ENCODE peak calls at places on chromosomes 4 and X, in ten cellular contexts. R, K, M, O, Y, N, C, V, Z and T are unnamed samples.

GRCh38 chr4:1476140-1476513 is 69.9 kb upstream of the NKX1-1 start:
- DNase-seq in Z (peak), R (no peak), V (no peak), C (no peak), O (no peak), N (no peak), K (no peak), M (no peak), Y (no peak), T (no peak)

GRCh38 chr4:140126261-140126660 is 27.7 kb downstream of the MAML3 start:
- DNase-seq in Y (no peak), V (no peak), Z (no peak), R (no peak), N (no peak), M (no peak), O (no peak), K (no peak), C (no peak), T (no peak)

GRCh38 chr4:133565379-133565778 is 416.3 kb downstream of the PCDH10 start:
- DNase-seq in N (no peak), Z (no peak), R (no peak), O (no peak), M (no peak), V (no peak), Y (no peak), K (peak), C (no peak), T (no peak)

GRCh38 chr4:84529169-84529751 is 30.2 kb upstream of the NKX6-1 start:
- DNase-seq in R (peak), M (no peak), O (peak), K (peak), C (peak), N (no peak), V (no peak), Z (no peak), Y (no peak), T (no peak)

GRCh38 chr4:186537843-186538521 is 17.4 kb downstream of the MTNR1A start:
- DNase-seq in Y (no peak), K (no peak), C (no peak), N (no peak), V (no peak), O (no peak), M (no peak), Z (no peak), R (no peak), T (no peak)

GRCh38 chrX:2484721-2485459 is 15.9 kb downstream of the DHRSX start:
- DNase-seq in Z (no peak), Y (no peak), R (no peak), O (peak), M (peak), K (no peak), N (no peak), V (no peak), C (peak), T (no peak)

GRCh38 chrX:140548985-140549384 is 44.1 kb upstream of the SOX3 start:
- DNase-seq in K (no peak), O (no peak), Z (no peak), N (no peak), C (no peak), R (no peak), Y (no peak), V (no peak), M (no peak), T (no peak)

GRCh38 chrX:16882188-16882587 is 12.0 kb upstream of the RBBP7 start:
- DNase-seq in C (peak), V (no peak), Y (no peak), R (peak), O (no peak), K (no peak), M (peak), N (no peak), Z (peak), T (no peak)

GRCh38 chr4:95524184-95524583 is 24.6 kb downstream of the UNC5C start:
- DNase-seq in K (no peak), M (no peak), V (no peak), R (peak), C (no peak), O (no peak), Z (no peak), N (no peak), Y (no peak), T (no peak)

GRCh38 chrX:154593201-154593600 is 8.3 kb downstream of the CTAG1A start:
- DNase-seq in K (no peak), C (no peak), N (no peak), R (no peak), V (no peak), O (no peak), M (no peak), Z (no peak), Y (no peak), T (no peak)

GRCh38 chr4:184123009-184123408 is 94.7 kb downstream of the ENPP6 start:
- DNase-seq in Y (no peak), M (no peak), R (no peak), O (no peak), K (no peak), N (no peak), V (no peak), Z (no peak), C (no peak), T (no peak)

GRCh38 chr4:35556387-35556786 is 687.9 kb downstream of the ARAP2 start:
- DNase-seq in C (no peak), V (no peak), R (no peak), Z (no peak), N (no peak), M (no peak), K (peak), Y (no peak), O (no peak), T (no peak)

GRCh38 chrX:149506349-149506748 is 1.2 kb upstream of the IDS start:
- DNase-seq in V (no peak), Z (no peak), N (no peak), M (no peak), K (no peak), O (no peak), C (no peak), Y (no peak), R (no peak), T (no peak)

GRCh38 chr4:133150643-133151300 is 1.7 kb downstream of the PCDH10 start:
- DNase-seq in K (no peak), V (peak), C (peak), N (no peak), Z (no peak), R (peak), Y (no peak), O (no peak), M (peak), T (peak)

GRCh38 chr4:98653890-98654867 is 4.2 kb downstream of the TSPAN5 start:
- DNase-seq in R (no peak), Z (no peak), V (no peak), K (peak), M (no peak), C (no peak), N (no peak), O (peak), Y (no peak), T (no peak)

GRCh38 chrX:103356023-103356798 is at the start of gene TCEAL9:
- DNase-seq in N (no peak), K (peak), Z (peak), R (peak), M (peak), V (peak), C (peak), Y (no peak), O (peak), T (peak)

GRCh38 chr4:151603377-151603776 is 157.4 kb downstream of the GATB start:
- DNase-seq in K (no peak), V (no peak), O (no peak), Z (no peak), N (no peak), Y (no peak), R (peak), C (no peak), M (no peak), T (no peak)

GRCh38 chr4:18847276-18847890 is 825.8 kb upstream of the LCORL start:
- DNase-seq in C (no peak), N (no peak), R (no peak), V (no peak), Y (no peak), Z (no peak), O (no peak), M (no peak), K (peak), T (no peak)

GRCh38 chr4:176896211-176896610 is 103.5 kb upstream of the VEGFC start:
- DNase-seq in O (no peak), R (no peak), Y (no peak), C (no peak), M (no peak), Z (no peak), V (no peak), K (no peak), N (no peak), T (no peak)

GRCh38 chrX:49995021-49995731 is 72.8 kb downstream of the CLCN5 start:
- DNase-seq in K (peak), N (no peak), C (no peak), Y (no peak), V (no peak), O (peak), M (no peak), Z (no peak), R (no peak), T (no peak)

GRCh38 chr4:40333921-40334352 is 1.2 kb upstream of the CHRNA9 start:
- DNase-seq in Z (no peak), C (no peak), K (peak), R (peak), V (no peak), Y (no peak), O (peak), M (no peak), N (no peak), T (no peak)

GRCh38 chrX:22063284-22063683 is 31.2 kb downstream of the PHEX start:
- DNase-seq in V (peak), Y (no peak), R (no peak), N (no peak), M (no peak), C (peak), O (no peak), K (no peak), Z (no peak), T (no peak)

GRCh38 chr4:8907596-8908205 is 36.1 kb upstream of the HMX1 start:
- DNase-seq in O (no peak), Z (peak), K (no peak), C (no peak), Y (no peak), V (no peak), R (peak), N (no peak), M (peak), T (no peak)

GRCh38 chr4:104345598-104346242 is 149.0 kb downstream of the CXXC4 start:
- DNase-seq in C (no peak), O (no peak), V (no peak), M (no peak), Z (no peak), R (no peak), K (no peak), N (no peak), Y (no peak), T (no peak)

GRCh38 chr4:188113156-188113555 is 3.8 kb upstream of the TRIML2 start:
- DNase-seq in V (no peak), O (no peak), K (peak), M (no peak), R (no peak), C (no peak), N (no peak), Y (no peak), Z (no peak), T (no peak)

GRCh38 chr4:39729557-39729956 is 31.6 kb downstream of the UBE2K start:
- DNase-seq in K (peak), V (no peak), N (no peak), Y (no peak), O (peak), M (no peak), Z (no peak), R (no peak), C (no peak), T (no peak)

GRCh38 chr4:112923514-112923913 is 125.9 kb upstream of the ANK2 start:
- DNase-seq in M (no peak), Y (no peak), C (no peak), O (peak), R (no peak), N (no peak), Z (no peak), K (no peak), V (no peak), T (no peak)

GRCh38 chr4:3341760-3342159 is 48.9 kb downstream of the RGS12 start:
- DNase-seq in K (no peak), C (no peak), N (no peak), Z (no peak), O (no peak), R (no peak), Y (no peak), V (no peak), M (no peak), T (no peak)

GRCh38 chrX:39443240-39443639 is 642.0 kb downstream of the MID1IP1 start:
- DNase-seq in V (no peak), Z (no peak), O (no peak), Y (no peak), K (no peak), M (no peak), N (peak), R (no peak), C (no peak), T (no peak)

GRCh38 chrX:76477352-76477751 is 49.8 kb downstream of the MAGEE1 start:
- DNase-seq in Z (no peak), M (no peak), V (no peak), K (no peak), O (no peak), Y (no peak), C (no peak), R (no peak), N (no peak), T (no peak)

GRCh38 chrX:50905334-50905733 is 5.2 kb upstream of the BMP15 start:
- DNase-seq in M (no peak), K (peak), V (no peak), O (no peak), C (peak), R (no peak), N (no peak), Z (no peak), Y (no peak), T (no peak)

GRCh38 chr4:38364383-38364963 is 299.5 kb upstream of the KLF3 start:
- DNase-seq in C (no peak), N (no peak), R (peak), V (no peak), M (no peak), Z (no peak), O (no peak), Y (no peak), K (no peak), T (no peak)

GRCh38 chrX:75151828-75152592 is 4.1 kb downstream of the ABCB7 start:
- DNase-seq in M (no peak), N (no peak), K (peak), Y (no peak), V (no peak), O (peak), R (no peak), Z (no peak), C (no peak), T (no peak)

GRCh38 chrX:9312922-9313867 is 151.7 kb upstream of the TBL1X start:
- DNase-seq in M (peak), V (peak), Z (peak), N (no peak), O (no peak), C (no peak), Y (peak), R (peak), K (peak), T (peak)
- TF ChIP-seq CTCF in M (no peak), V (peak), Z (peak), N (peak), O (peak), C (peak), Y (peak), R (peak), K (peak), T (peak)

GRCh38 chr4:168321006-168321405 is 2.5 kb upstream of the DDX60 start:
- DNase-seq in C (no peak), V (no peak), Y (no peak), O (no peak), K (no peak), M (no peak), Z (no peak), R (no peak), N (no peak), T (no peak)

GRCh38 chr4:168319486-168320019 is 1.0 kb upstream of the DDX60 start:
- DNase-seq in Z (no peak), O (no peak), N (no peak), Y (no peak), R (no peak), V (no peak), C (no peak), M (no peak), K (no peak), T (no peak)

DNA sequence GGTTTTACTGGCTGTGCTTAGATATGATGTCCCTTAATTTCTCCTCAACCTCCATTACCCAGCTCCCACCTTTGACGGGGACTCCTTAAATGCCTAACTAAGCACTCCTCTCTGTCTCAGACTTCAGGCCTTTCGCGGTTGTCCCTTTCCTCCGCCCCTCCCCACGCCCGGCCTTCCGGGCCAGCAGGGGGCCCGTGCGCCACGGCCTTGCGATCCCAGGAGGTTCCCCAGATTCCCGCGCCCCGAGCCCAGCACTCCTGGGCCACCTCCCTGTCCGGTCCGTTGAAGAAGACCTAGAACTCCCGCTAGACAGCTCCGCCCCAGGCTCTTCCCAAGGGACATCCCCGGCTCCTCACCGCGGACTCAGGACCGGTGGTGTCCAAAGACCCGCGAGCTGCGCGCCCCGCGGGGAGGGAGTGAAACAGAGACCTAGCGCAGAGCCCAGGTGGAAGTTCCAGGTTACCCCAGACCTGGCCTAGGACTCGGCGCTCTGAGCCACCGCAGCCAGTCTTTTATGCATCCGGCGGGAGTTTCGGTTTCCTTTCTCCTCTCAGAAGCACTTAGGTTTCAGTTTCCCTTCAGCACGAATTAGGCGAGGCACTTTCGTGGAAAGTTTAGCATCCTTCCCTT is at the start of gene DDX60:
- DNase-seq in N (peak), K (peak), O (peak), Y (peak), R (peak), C (peak), V (peak), M (peak), Z (peak), T (peak)
- TF ChIP-seq CTCF in N (peak), K (peak), O (peak), Y (no peak), R (peak), C (peak), V (peak), M (peak), Z (peak), T (no peak)

GRCh38 chr4:20318011-20318898 is 66.5 kb downstream of the SLIT2 start:
- DNase-seq in O (peak), R (no peak), K (no peak), V (no peak), C (peak), Z (no peak), N (no peak), Y (no peak), M (no peak), T (no peak)

GRCh38 chr4:20317424-20317985 is 65.8 kb downstream of the SLIT2 start:
- DNase-seq in N (no peak), M (no peak), K (no peak), O (no peak), Z (no peak), Y (no peak), C (no peak), V (no peak), R (no peak), T (no peak)

GRCh38 chr4:20311863-20312262 is 60.2 kb downstream of the SLIT2 start:
- DNase-seq in M (no peak), Y (no peak), V (no peak), R (no peak), O (peak), Z (no peak), K (no peak), C (no peak), N (no peak), T (no peak)

GRCh38 chr4:20318899-20319291 is 67.2 kb downstream of the SLIT2 start:
- DNase-seq in O (no peak), K (peak), N (no peak), R (no peak), Z (no peak), C (no peak), V (no peak), Y (no peak), M (no peak), T (no peak)

DNA sequence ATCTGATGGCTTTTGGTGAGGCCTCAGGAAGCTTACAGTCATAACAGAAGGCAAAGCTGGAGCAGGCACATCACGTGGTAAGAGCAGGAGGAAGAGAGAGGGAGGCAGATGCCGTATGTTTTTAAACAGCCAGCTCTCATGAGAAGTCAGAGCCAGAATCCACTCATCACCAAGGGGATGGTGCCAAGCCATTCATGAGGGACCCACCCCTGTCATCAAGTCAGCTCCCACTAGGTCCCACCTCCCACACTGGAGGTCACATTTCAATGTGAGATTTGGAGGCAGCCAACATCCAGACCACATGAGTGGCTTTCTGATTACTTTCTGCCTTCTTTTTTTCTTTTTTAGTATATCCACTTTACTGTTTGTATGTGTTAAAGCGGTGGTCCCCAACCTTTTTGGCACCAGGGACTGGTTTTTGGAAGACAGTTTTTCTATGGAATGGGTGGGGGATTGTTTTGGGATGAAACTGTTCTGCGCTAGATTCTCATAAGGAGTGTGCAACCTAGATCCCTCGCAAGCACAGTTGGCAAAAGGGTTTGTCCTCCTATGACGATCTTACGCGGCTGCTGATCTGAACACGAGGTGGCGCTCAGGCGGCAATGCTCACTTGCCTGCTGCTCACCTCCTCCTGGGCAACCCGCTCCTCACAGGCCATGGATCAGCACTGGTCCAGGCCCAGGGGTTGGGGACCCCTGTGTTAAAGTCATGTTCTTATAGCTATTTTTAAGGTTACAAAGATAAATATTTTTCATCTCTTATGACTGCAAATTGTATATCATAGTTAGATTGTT is 61.7 kb downstream of the SLIT2 start:
- DNase-seq in M (no peak), K (no peak), C (peak), V (peak), O (no peak), N (no peak), Y (no peak), Z (no peak), R (no peak), T (peak)
- TF ChIP-seq CTCF in M (no peak), K (no peak), C (peak), V (peak), O (no peak), N (no peak), Y (no peak), Z (no peak), R (no peak), T (peak)

DNA sequence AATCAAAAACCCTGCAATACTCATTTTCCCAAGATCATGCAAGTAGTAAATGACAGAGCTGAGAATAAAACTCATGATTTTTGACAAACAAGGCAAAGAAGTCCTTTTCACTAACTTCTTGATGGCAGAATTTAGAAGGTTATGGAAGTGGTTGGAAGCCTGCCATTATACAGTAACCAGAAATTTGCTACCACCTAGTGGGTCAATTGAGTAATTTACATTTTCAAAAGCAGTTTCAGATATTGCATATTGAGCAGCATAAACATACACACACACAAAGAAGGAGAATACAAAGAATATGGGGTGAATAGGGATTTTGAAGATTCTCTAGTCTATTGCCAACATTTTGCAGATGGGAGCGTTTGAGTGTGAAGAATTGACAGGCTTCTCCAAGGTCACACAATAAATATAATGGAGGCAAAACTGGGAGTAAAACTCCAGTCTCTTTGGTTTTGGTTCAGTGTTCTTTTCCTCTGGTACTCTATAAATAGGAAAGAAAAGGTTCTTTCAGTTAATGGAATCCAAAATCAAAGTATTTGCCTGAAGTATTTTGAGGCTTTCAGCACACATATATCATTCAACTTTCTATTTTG is 70.2 kb downstream of the GC start:
- DNase-seq in Z (no peak), N (no peak), M (no peak), V (no peak), O (peak), C (peak), Y (no peak), K (peak), R (peak), T (no peak)
- TF ChIP-seq CTCF in Z (peak), N (peak), M (no peak), V (peak), O (peak), C (peak), Y (peak), K (peak), R (peak), T (peak)